ENCODE peak calls at places on chromosomes 3 and 15, in seven cellular contexts. A is Daoy; U is RPMI7951; V is activated CD4-positive, CD25-positive, alpha-beta regulatory T cell; Q is neural crest cell; F is lower leg skin; M is NCI-H2081. K is an unnamed sample.

GRCh38 chr15:94230436-94230885 is 900 bp upstream of the MCTP2 start:
- DNase-seq in U (peak), M (no peak), A (no peak), F (no peak), V (no peak), Q (no peak), K (no peak)

GRCh38 chr15:93523490-93523889 is 434.5 kb upstream of the RGMA start:
- DNase-seq in A (peak), U (peak), M (peak), F (no peak), Q (no peak), V (no peak), K (no peak)

GRCh38 chr3:65988440-65988839 is 50.3 kb downstream of the MAGI1 start:
- DNase-seq in M (no peak), Q (no peak), U (no peak), F (no peak), A (no peak), V (no peak), K (no peak)

GRCh38 chr3:148955544-148956346 is 35.6 kb upstream of the GYG1 start:
- DNase-seq in M (peak), Q (peak), U (peak), A (peak), V (no peak), F (peak), K (peak)

GRCh38 chr15:56608140-56608778 is 125.0 kb downstream of the ZNF280D start:
- DNase-seq in M (no peak), Q (no peak), U (peak), V (no peak), A (no peak), F (no peak), K (peak)

GRCh38 chr3:62797129-62797528 is 78.1 kb downstream of the CADPS start:
- DNase-seq in V (no peak), Q (no peak), M (no peak), F (no peak), U (no peak), A (no peak), K (no peak)

GRCh38 chr15:93171476-93171875 is 82.5 kb upstream of the RGMA start:
- DNase-seq in U (no peak), F (no peak), M (no peak), V (no peak), A (no peak), Q (no peak), K (no peak)

GRCh38 chr15:54150255-54150654 is 172.0 kb downstream of the UNC13C start:
- DNase-seq in V (no peak), A (peak), M (no peak), Q (no peak), U (peak), F (no peak), K (no peak)

GRCh38 chr3:16357698-16358097 is 92.7 kb downstream of the OXNAD1 start:
- DNase-seq in M (no peak), V (no peak), Q (no peak), F (no peak), U (peak), A (no peak), K (no peak)

GRCh38 chr3:71723452-71724170 is 1.6 kb downstream of the EIF4E3 start:
- DNase-seq in M (no peak), F (no peak), Q (no peak), U (no peak), V (no peak), A (no peak), K (no peak)

GRCh38 chr3:18445421-18446066 is 20.4 kb upstream of the SATB1 start:
- DNase-seq in U (no peak), Q (no peak), F (no peak), V (peak), A (peak), M (no peak), K (no peak)

GRCh38 chr3:144444061-144444460 is 472.4 kb downstream of the DIPK2A start:
- DNase-seq in F (no peak), V (no peak), M (no peak), A (no peak), Q (no peak), U (no peak), K (no peak)

GRCh38 chr3:99961756-99962515 is 144.3 kb downstream of the CMSS1 start:
- DNase-seq in A (no peak), U (no peak), V (no peak), Q (no peak), F (no peak), M (no peak), K (no peak)

GRCh38 chr3:152636651-152637050 is 198.3 kb upstream of the P2RY1 start:
- DNase-seq in V (no peak), Q (no peak), F (no peak), M (no peak), A (no peak), U (no peak), K (no peak)

GRCh38 chr15:38736686-38737085 is 172.1 kb upstream of the RASGRP1 start:
- DNase-seq in V (no peak), F (no peak), M (no peak), U (no peak), Q (no peak), A (no peak), K (no peak)

GRCh38 chr15:28169361-28169760 is 70.2 kb upstream of the OCA2 start:
- DNase-seq in F (no peak), V (no peak), U (no peak), M (no peak), A (no peak), Q (no peak), K (no peak)

GRCh38 chr3:132556467-132557159 is 40.5 kb upstream of the ACKR4 start:
- DNase-seq in Q (no peak), U (peak), F (peak), A (no peak), M (no peak), V (no peak), K (no peak)

GRCh38 chr3:78969483-78969882 is 798.3 kb downstream of the ROBO1 start:
- DNase-seq in V (no peak), A (peak), Q (no peak), U (peak), M (no peak), F (no peak), K (no peak)

GRCh38 chr3:120795959-120796358 is 53.4 kb downstream of the GTF2E1 start:
- DNase-seq in V (no peak), F (no peak), A (no peak), Q (no peak), M (no peak), U (no peak), K (no peak)

GRCh38 chr3:33786565-33787327 is 11.7 kb upstream of the PDCD6IP start:
- DNase-seq in M (no peak), V (no peak), F (no peak), U (no peak), Q (no peak), A (no peak), K (no peak)

GRCh38 chr3:128549283-128550112 is 56.5 kb upstream of the GATA2 start:
- DNase-seq in M (no peak), V (no peak), Q (no peak), F (no peak), U (peak), A (peak), K (no peak)

K was measured in OCI-LY7.